ENCODE peak calls at places on chromosomes 1 and 21, in five cellular contexts. W, B, P, K and Q are unnamed samples.
A peak's percentile ranks its signal among the peaks of the same experiment; 100 is the strongest.

GRCh38 chr1:214454619-214455396 is 96.6 kb downstream of the PTPN14 start:
- DNase-seq in W (no peak), B (no peak), P (no peak), K (peak; percentile 75), Q (no peak)

GRCh38 chr1:189131576-189131975 is 1346.1 kb downstream of the BRINP3 start:
- DNase-seq in W (no peak), B (no peak), P (no peak), K (no peak), Q (no peak)

GRCh38 chr1:6635910-6636760 is 11.5 kb downstream of the THAP3 start:
- DNase-seq in W (no peak), B (no peak), P (no peak), K (no peak), Q (no peak)

GRCh38 chr1:32208891-32209309 is at the start of gene DCDC2B:
- DNase-seq in W (no peak), B (peak; percentile 44), P (peak; percentile 98), K (peak; percentile 62), Q (no peak)

GRCh38 chr1:161192476-161193465 is 6.1 kb downstream of the ADAMTS4 start:
- DNase-seq in W (peak; percentile 75), B (peak; percentile 45), P (peak; percentile 81), K (peak; percentile 48), Q (peak; percentile 70)

GRCh38 chr1:81157686-81158085 is 643.0 kb upstream of the ADGRL2 start:
- DNase-seq in W (no peak), B (no peak), P (no peak), K (peak; percentile 18), Q (no peak)

GRCh38 chr1:119318466-119319309 is 49.9 kb upstream of the HAO2 start:
- DNase-seq in W (no peak), B (no peak), P (no peak), K (peak; percentile 34), Q (no peak)

GRCh38 chr1:171738921-171739320 is 2.9 kb downstream of the VAMP4 start:
- DNase-seq in W (no peak), B (no peak), P (no peak), K (no peak), Q (no peak)

GRCh38 chr1:44323952-44324351 is 31.1 kb downstream of the ERI3 start:
- DNase-seq in W (no peak), B (no peak), P (no peak), K (no peak), Q (no peak)

GRCh38 chr1:205510951-205511330 is 6.5 kb downstream of the CDK18 start:
- DNase-seq in W (no peak), B (no peak), P (no peak), K (no peak), Q (no peak)
- H3K27ac ChIP-seq in W (no peak overlapping the region), B (peak overlapping the region; percentile 94), P (no peak overlapping the region), K (no peak overlapping the region), Q (peak overlapping the region; percentile 89)

DNA sequence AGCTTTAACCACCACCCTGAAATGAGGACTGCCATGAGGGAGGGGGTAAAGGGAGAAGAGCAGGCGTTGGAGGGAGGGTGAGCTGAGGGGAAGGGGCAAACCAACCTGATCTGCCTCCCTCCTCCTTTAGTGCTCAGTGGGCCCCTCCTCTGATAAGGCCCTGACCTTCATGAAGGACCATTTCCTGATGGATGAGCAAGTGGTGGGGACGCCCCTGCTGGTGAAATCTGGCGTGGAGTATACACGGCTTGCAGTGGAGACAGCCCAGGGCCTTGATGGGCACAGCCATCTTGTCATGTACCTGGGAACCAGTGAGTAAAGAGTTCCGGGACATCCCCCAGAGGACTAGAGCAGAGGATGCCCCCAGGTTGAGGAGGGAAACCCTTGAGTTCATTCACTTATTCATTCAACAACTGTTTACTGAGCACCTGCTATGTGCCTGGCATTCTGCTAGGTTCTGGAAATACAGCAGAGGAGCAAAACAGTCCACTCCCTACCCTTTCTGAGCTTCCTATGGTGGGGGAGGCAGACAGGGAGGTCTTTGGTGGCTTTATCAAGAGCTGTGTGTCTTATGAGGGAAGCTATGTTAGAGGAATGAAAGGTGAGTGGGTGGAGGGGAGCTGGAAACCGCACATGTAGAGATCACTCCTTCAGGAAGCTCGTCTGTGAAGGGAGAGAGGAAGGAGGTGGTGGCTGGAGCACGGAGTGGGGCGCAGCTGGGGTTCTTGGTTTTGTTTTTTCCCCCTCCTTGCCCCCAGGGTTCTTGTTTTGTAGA is 19.5 kb downstream of the SEMA4A start:
- DNase-seq in W (no peak), B (no peak), P (no peak), K (no peak), Q (no peak)
- H3K27ac ChIP-seq in W (no peak overlapping the region), B (no peak overlapping the region), P (no peak overlapping the region), K (no peak overlapping the region), Q (no peak overlapping the region)

DNA sequence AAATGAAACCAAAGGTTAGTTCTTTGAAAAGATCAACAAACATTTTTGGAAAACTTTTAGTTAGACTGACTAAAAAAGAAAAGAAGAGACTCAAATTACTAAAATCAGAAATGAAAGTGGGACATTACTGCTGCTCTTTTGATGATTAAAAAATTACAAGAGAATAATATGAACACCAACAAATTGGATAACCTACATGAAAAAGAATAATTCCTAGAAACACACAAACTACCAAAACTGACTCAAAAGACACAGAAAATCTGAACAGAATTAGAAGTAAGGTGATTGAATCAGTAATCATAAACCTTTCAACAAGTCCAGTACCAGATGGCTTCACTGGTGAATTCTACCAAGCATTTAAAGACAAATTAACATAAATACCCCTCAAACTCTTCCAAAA is 5.6 kb downstream of the KIFAP3 start:
- DNase-seq in W (no peak), B (no peak), P (no peak), K (no peak), Q (no peak)
- H3K27ac ChIP-seq in W (peak overlapping the region; percentile 9), B (no peak overlapping the region), P (no peak overlapping the region), K (no peak overlapping the region), Q (peak overlapping the region; percentile 28)

GRCh38 chr21:42455754-42456440 is 40.1 kb downstream of the RSPH1 start:
- DNase-seq in W (no peak), B (no peak), P (peak; percentile 71), K (no peak), Q (no peak)
- H3K27ac ChIP-seq in W (no peak overlapping the region), B (no peak overlapping the region), P (peak overlapping the region; percentile 72), K (no peak overlapping the region), Q (no peak overlapping the region)

DNA sequence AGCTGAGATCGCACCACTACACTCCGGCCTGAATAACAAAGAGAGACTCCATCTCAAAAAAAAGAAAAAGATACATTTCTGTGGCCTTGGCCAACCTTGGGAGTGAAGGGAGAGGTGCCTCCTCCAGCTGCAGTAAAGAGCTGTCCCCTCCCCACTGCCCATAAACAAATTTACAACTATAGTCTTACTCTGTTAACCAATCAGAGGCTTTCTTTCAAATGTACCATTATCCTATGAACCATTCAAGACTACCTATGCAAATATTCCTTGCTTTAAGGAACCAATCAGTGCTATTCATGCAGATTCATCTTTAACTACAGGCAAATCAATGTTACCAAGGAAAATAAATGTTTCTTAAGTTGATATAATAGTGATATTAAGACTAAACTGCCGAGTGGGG is 1.0 kb downstream of the CELA2B start:
- DNase-seq in W (no peak), B (no peak), P (no peak), K (no peak), Q (no peak)
- H3K27ac ChIP-seq in W (no peak overlapping the region), B (no peak overlapping the region), P (no peak overlapping the region), K (no peak overlapping the region), Q (no peak overlapping the region)

DNA sequence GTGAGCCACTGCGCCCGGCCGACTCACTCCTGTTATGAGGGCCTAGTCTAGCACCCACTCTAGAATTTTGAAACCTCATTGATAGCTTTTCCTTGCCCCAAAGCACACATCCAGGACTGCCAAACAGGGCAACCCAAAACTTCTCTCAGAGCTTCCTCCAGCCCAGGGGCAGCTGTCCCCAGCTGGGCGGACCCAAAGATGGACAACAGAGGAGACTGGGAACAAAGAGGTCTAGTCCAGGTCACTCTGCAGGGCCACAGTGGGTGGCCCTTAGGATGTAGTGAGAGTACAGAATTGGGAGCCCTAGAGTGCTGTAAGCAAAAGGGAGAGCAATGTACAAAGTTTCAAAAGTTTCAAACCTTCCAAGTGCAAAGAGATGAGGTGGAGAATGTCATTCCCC is 1.2 kb downstream of the CD34 start:
- DNase-seq in W (no peak), B (no peak), P (no peak), K (no peak), Q (no peak)
- H3K27ac ChIP-seq in W (no peak overlapping the region), B (peak overlapping the region; percentile 95), P (no peak overlapping the region), K (no peak overlapping the region), Q (peak overlapping the region; percentile 25)

GRCh38 chr1:29200905-29201594 is 19.4 kb upstream of the SRSF4 start:
- DNase-seq in W (no peak), B (no peak), P (no peak), K (no peak), Q (no peak)
- H3K27ac ChIP-seq in W (no peak overlapping the region), B (no peak overlapping the region), P (peak overlapping the region; percentile 3), K (no peak overlapping the region), Q (no peak overlapping the region)

DNA sequence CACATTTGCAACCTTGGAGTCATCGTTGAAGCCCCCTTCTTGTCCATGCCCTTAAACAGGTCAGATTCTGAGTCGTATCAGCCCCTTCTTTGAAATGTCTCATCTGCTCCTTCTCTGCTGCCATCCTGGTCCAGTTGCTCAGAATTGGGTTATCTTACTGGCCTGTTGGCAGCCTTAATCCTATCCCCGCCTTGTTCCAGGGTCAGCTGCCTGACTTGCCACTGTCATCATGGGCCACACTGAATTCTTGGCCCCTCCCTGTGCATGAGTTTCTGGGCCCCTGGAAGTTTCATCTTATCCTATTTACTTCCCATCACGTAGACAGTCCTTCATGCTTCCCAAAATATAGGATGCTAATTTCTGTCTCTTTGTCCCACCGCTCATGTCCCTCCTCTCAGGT is 23.7 kb downstream of the IRF2BP2 start:
- DNase-seq in W (no peak), B (no peak), P (no peak), K (no peak), Q (no peak)
- H3K27ac ChIP-seq in W (no peak overlapping the region), B (peak overlapping the region; percentile 91), P (peak overlapping the region; percentile 71), K (no peak overlapping the region), Q (peak overlapping the region; percentile 86)